ENCODE peak calls at places on chromosomes 12 and 14, in five cellular contexts. V is HEK293T, A is ACHN, K is NCI-H2171 treated with DMSO at 0.1 percent for 48 hours, Y is T-helper 1 cell. N is an unnamed sample.
A peak's percentile ranks its signal among the peaks of the same experiment; 100 is the strongest.

GRCh38 chr12:119781804-119782203 is 95.3 kb downstream of the CIT start:
- DNase-seq in V (no peak), A (no peak), K (no peak), Y (no peak), N (no peak)

GRCh38 chr12:53735-54095 is 12.9 kb upstream of the IQSEC3 start:
- DNase-seq in V (no peak), A (no peak), K (no peak), Y (no peak), N (no peak)

GRCh38 chr12:47997321-47997720 is 7.0 kb downstream of the COL2A1 start:
- DNase-seq in V (no peak), A (no peak), K (no peak), Y (no peak), N (no peak)

GRCh38 chr12:64685605-64686004 is 73.6 kb downstream of the GNS start:
- DNase-seq in V (no peak), A (no peak), K (no peak), Y (no peak), N (no peak)

GRCh38 chr12:79618848-79619404 is 71.8 kb downstream of the PAWR start:
- DNase-seq in V (no peak), A (peak; percentile 81), K (no peak), Y (no peak), N (no peak)

GRCh38 chr14:38012056-38012455 is 195.6 kb upstream of the SSTR1 start:
- DNase-seq in V (no peak), A (no peak), K (no peak), Y (no peak), N (no peak)

GRCh38 chr12:55607821-55608602 is 28.7 kb upstream of the OR10P1 start:
- DNase-seq in V (no peak), A (no peak), K (no peak), Y (no peak), N (no peak)

GRCh38 chr12:9340422-9341259 is 132.4 kb upstream of the PZP start:
- DNase-seq in V (no peak), A (no peak), K (no peak), Y (no peak), N (no peak)

GRCh38 chr12:121333747-121334146 is 18.5 kb downstream of the ANAPC5 start:
- DNase-seq in V (no peak), A (no peak), K (no peak), Y (no peak), N (no peak)

GRCh38 chr12:58757422-58757821 is 162.9 kb downstream of the LRIG3 start:
- DNase-seq in V (no peak), A (no peak), K (no peak), Y (no peak), N (no peak)

GRCh38 chr12:29320295-29321090 is 60.5 kb downstream of the ERGIC2 start:
- DNase-seq in V (no peak), A (peak; percentile 60), K (no peak), Y (no peak), N (no peak)

GRCh38 chr12:43914923-43915468 is 79.1 kb downstream of the TMEM117 start:
- DNase-seq in V (peak; percentile 12), A (peak; percentile 33), K (peak; percentile 44), Y (no peak), N (no peak)

GRCh38 chr12:52806169-52806811 is 7.6 kb downstream of the KRT4 start:
- DNase-seq in V (no peak), A (no peak), K (no peak), Y (no peak), N (no peak)

GRCh38 chr12:98416845-98417244 is 98.5 kb upstream of the TMPO start:
- DNase-seq in V (no peak), A (peak; percentile 80), K (peak; percentile 50), Y (no peak), N (no peak)

GRCh38 chr14:65333926-65334687 is 78.4 kb upstream of the FUT8 start:
- DNase-seq in V (no peak), A (no peak), K (no peak), Y (no peak), N (no peak)

GRCh38 chr14:69356903-69357543 is 41.1 kb downstream of the ERH start:
- DNase-seq in V (no peak), A (no peak), K (no peak), Y (no peak), N (no peak)

GRCh38 chr12:120687570-120688289 is 781 bp downstream of the MLEC start:
- DNase-seq in V (no peak), A (peak; percentile 40), K (no peak), Y (peak; percentile 13), N (no peak)

GRCh38 chr12:42056130-42056529 is 88.5 kb downstream of the GXYLT1 start:
- DNase-seq in V (no peak), A (no peak), K (no peak), Y (no peak), N (no peak)

GRCh38 chr14:70662816-70663215 is 21.1 kb downstream of the TTC9 start:
- DNase-seq in V (no peak), A (no peak), K (no peak), Y (no peak), N (no peak)

GRCh38 chr14:23433457-23433856 is 2.0 kb downstream of the MYH7 start:
- DNase-seq in V (no peak), A (no peak), K (no peak), Y (no peak), N (no peak)